ENCODE peak calls at places on chromosomes 7 and 10, in seven cellular contexts. R is dorsolateral prefrontal cortex, D is IMR-90, X is GM10248, Y is astrocyte of the cerebellum, S is upper lobe of right lung, Q is GM23338. O is an unnamed sample.

GRCh38 chr7:107446531-107446930 is 23.3 kb upstream of the GPR22 start:
- DNase-seq in R (no peak), S (no peak), Y (no peak), X (no peak), D (peak; percentile 79), Q (no peak), O (no peak)

GRCh38 chr7:390761-391410 is 100.9 kb downstream of the FOXL3 start:
- DNase-seq in S (peak; percentile 56), D (no peak), Q (no peak), Y (no peak), R (peak; percentile 27), X (no peak), O (peak; percentile 27)

GRCh38 chr7:141208539-141208938 is 134.7 kb downstream of the TMEM178B start:
- DNase-seq in D (no peak), Q (peak; percentile 37), Y (no peak), S (no peak), R (no peak), X (no peak), O (no peak)

GRCh38 chr10:13349776-13350274 is 1.7 kb upstream of the SEPHS1 start:
- DNase-seq in D (peak; percentile 54), S (peak; percentile 77), Q (peak; percentile 97), Y (no peak), R (no peak), X (no peak), O (no peak)

GRCh38 chr10:45373783-45374450 is at the start of gene ALOX5:
- DNase-seq in Y (no peak), R (no peak), S (peak; percentile 93), X (peak; percentile 71), D (no peak), Q (peak; percentile 81), O (peak; percentile 86)

GRCh38 chr10:133125901-133126300 is 34.1 kb upstream of the KNDC1 start:
- DNase-seq in S (peak; percentile 40), X (no peak), Y (no peak), R (no peak), D (no peak), Q (no peak), O (no peak)

GRCh38 chr7:45240926-45241325 is 83.3 kb downstream of the RAMP3 start:
- DNase-seq in R (no peak), Y (no peak), Q (no peak), S (no peak), X (no peak), D (no peak), O (no peak)

GRCh38 chr10:47361293-47361692 is 13.1 kb downstream of the RBP3 start:
- DNase-seq in Q (peak; percentile 87), R (no peak), D (peak; percentile 16), X (peak; percentile 63), Y (no peak), S (no peak), O (peak; percentile 56)

GRCh38 chr10:67802767-67803538 is 35.0 kb downstream of the DNAJC12 start:
- DNase-seq in S (no peak), X (no peak), Y (no peak), D (no peak), Q (no peak), R (no peak), O (no peak)

GRCh38 chr10:88089498-88089897 is 226.1 kb downstream of the PTEN start:
- DNase-seq in Q (no peak), D (no peak), Y (no peak), R (no peak), S (no peak), X (no peak), O (no peak)

GRCh38 chr7:113652501-113652900 is 266.3 kb downstream of the PPP1R3A start:
- DNase-seq in Y (peak; percentile 12), X (no peak), R (no peak), Q (no peak), D (peak; percentile 11), S (no peak), O (no peak)

GRCh38 chr7:155789001-155789725 is 23.1 kb downstream of the SHH start:
- DNase-seq in R (no peak), D (no peak), Y (no peak), Q (no peak), S (no peak), X (no peak), O (peak; percentile 20)

GRCh38 chr10:115801987-115802386 is 471.0 kb downstream of the GFRA1 start:
- DNase-seq in D (peak; percentile 3), Q (peak; percentile 9), Y (no peak), R (no peak), S (no peak), X (no peak), O (no peak)

GRCh38 chr7:39696631-39697030 is 73.3 kb downstream of the RALA start:
- DNase-seq in Q (no peak), X (no peak), R (no peak), S (no peak), Y (no peak), D (no peak), O (no peak)

GRCh38 chr7:27351786-27352185 is 109.2 kb downstream of the EVX1 start:
- DNase-seq in D (no peak), Q (no peak), X (no peak), Y (no peak), S (no peak), R (no peak), O (no peak)

GRCh38 chr7:100163871-100164270 is 4.5 kb downstream of the GAL3ST4 start:
- DNase-seq in D (no peak), Q (no peak), S (no peak), R (no peak), X (no peak), Y (no peak), O (no peak)

GRCh38 chr10:4240641-4241197 is 455.7 kb upstream of the KLF6 start:
- DNase-seq in S (no peak), Q (no peak), D (peak; percentile 96), X (no peak), Y (peak; percentile 60), R (no peak), O (no peak)

GRCh38 chr7:11300231-11300630 is 326.6 kb downstream of the PHF14 start:
- DNase-seq in S (no peak), R (no peak), X (no peak), Q (no peak), Y (no peak), D (no peak), O (no peak)

GRCh38 chr10:88386204-88386877 is 196.8 kb downstream of the RNLS start:
- DNase-seq in Y (no peak), D (no peak), X (peak; percentile 40), Q (no peak), R (no peak), S (no peak), O (peak; percentile 20)

GRCh38 chr10:116521424-116522305 is 24.1 kb upstream of the PNLIP start:
- DNase-seq in Y (peak; percentile 8), D (peak; percentile 52), S (no peak), R (no peak), Q (peak; percentile 72), X (peak; percentile 42), O (peak; percentile 42)

GRCh38 chr10:35424680-35425285 is 88.5 kb downstream of the CCNY start:
- DNase-seq in X (no peak), R (no peak), D (no peak), Q (no peak), S (no peak), Y (no peak), O (no peak)

GRCh38 chr7:130481898-130482297 is 10.0 kb upstream of the MEST start:
- DNase-seq in X (no peak), S (no peak), D (peak; percentile 44), Q (no peak), R (no peak), Y (no peak), O (no peak)
- TF ChIP-seq CTCF in X (no peak), S (no peak), D (no peak), Q (no peak), R (no peak), Y (no peak), O (no peak)

GRCh38 chr7:127252380-127252718 is 392 bp downstream of the GRM8 start:
- DNase-seq in X (no peak), S (no peak), D (no peak), R (no peak), Y (no peak), Q (peak; percentile 25), O (no peak)

GRCh38 chr7:127253289-127254162 is 785 bp upstream of the GRM8 start:
- DNase-seq in D (peak; percentile 31), Q (peak; percentile 86), R (peak; percentile 67), Y (peak; percentile 4), X (peak; percentile 77), S (peak; percentile 81), O (peak; percentile 84)

GRCh38 chr7:127256326-127256725 is 3.6 kb upstream of the GRM8 start:
- DNase-seq in X (no peak), D (no peak), Y (no peak), Q (no peak), R (no peak), S (no peak), O (no peak)

GRCh38 chr7:127252736-127253288 is at the start of gene GRM8:
- DNase-seq in Y (no peak), Q (peak; percentile 87), D (peak; percentile 22), X (peak; percentile 36), S (peak; percentile 70), R (peak; percentile 42), O (peak; percentile 52)

GRCh38 chr7:127254163-127254684 is 1.5 kb upstream of the GRM8 start:
- DNase-seq in R (no peak), D (no peak), S (no peak), X (no peak), Y (no peak), Q (no peak), O (no peak)
- TF ChIP-seq CTCF in R (no peak), D (no peak), S (peak; percentile 6), X (no peak), Y (no peak), Q (no peak), O (no peak)

DNA sequence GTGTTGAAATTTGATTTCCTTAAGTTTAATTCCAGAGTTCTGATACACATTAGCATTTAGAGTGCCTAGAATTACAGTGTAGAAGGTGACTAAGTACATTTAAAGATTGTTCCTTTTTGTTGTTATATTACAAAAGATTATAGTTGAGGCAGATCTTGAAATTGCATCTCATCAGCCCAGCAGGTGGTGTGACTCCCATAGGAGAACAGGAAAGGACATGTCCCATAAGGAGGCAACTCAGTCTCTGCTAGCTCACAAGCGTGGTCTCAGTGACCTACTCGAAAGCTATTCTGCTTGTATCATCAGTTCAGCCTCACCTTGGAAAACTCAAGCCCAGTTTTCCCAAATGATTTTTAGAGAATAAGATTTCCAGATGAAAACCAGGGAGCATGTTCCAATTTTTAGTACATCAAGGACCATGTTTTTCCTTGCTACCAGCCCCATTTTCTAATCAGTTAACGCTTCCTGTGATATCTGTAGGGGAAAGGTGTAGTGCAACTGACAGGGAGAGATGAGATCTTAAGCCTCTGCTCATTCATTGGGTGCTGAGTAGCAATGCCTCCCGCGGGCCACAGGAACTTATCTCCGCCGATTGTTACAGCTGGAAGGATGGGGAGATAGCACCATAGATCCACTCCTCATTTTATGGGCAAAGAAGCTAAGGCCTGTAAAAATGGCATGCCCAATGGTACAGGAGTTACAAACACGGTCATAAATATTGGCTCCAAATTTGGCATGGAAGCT is 1.1 kb upstream of the GNAI1 start:
- DNase-seq in X (no peak), D (peak; percentile 50), Y (no peak), S (no peak), Q (peak; percentile 27), R (no peak), O (no peak)
- TF ChIP-seq CTCF in X (no peak), D (peak; percentile 42), Y (no peak), S (no peak), Q (no peak), R (peak; percentile 21), O (no peak)

DNA sequence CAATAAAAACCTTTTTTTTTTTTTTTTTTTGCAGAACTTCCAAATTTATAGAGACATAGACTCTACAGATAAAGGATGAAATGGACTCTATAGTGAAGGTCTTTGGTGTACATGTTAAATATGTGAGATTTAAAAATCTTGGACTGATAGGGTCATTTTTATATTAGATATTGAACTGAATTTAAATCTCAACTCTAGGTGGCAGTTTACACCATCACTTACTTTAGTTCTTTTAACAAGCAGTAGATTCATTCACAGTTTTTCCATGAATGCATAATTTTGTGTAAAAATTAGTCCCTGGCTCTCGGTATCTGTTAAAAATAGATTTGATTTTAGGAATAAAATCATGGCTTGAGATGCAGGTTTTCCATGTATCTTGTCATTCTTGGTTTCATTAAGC is 31.1 kb upstream of the SNX13 start:
- DNase-seq in D (peak; percentile 33), X (no peak), Y (no peak), R (no peak), S (no peak), Q (no peak), O (no peak)
- TF ChIP-seq CTCF in D (peak; percentile 46), X (no peak), Y (no peak), R (peak; percentile 36), S (no peak), Q (no peak), O (no peak)

O was measured in GM20000.